ENCODE peak calls at places on chromosome 7, in nine cellular contexts. K, E, X, J, B, Q, D, S and H are unnamed samples.

GRCh38 chr7:140165422-140165821 is 11.4 kb downstream of the KDM7A start:
- DNase-seq in K (no peak), E (no peak), X (no peak), J (peak; percentile 46), B (no peak), Q (peak; percentile 49), D (peak; percentile 87), S (no peak), H (no peak)

GRCh38 chr7:118183254-118183585 is 744 bp upstream of the LSM8 start:
- DNase-seq in K (no peak), E (peak; percentile 65), X (peak; percentile 12), J (no peak), B (no peak), Q (no peak), D (peak; percentile 17), S (no peak), H (no peak)

GRCh38 chr7:36545291-36545690 is 155.6 kb downstream of the ANLN start:
- DNase-seq in K (no peak), E (no peak), X (no peak), J (no peak), B (no peak), Q (no peak), D (no peak), S (no peak), H (no peak)

GRCh38 chr7:142468871-142469652 is 211.2 kb upstream of the PRSS58 start:
- DNase-seq in K (no peak), E (no peak), X (no peak), J (no peak), B (no peak), Q (no peak), D (no peak), S (no peak), H (no peak)

GRCh38 chr7:716212-716611 is 10.3 kb upstream of the DNAAF5 start:
- DNase-seq in K (no peak), E (peak; percentile 31), X (no peak), J (no peak), B (no peak), Q (no peak), D (no peak), S (no peak), H (no peak)

GRCh38 chr7:1825877-1826741 is 156.0 kb downstream of the ELFN1 start:
- DNase-seq in K (no peak), E (peak; percentile 50), X (no peak), J (no peak), B (peak; percentile 13), Q (no peak), D (no peak), S (no peak), H (no peak)

GRCh38 chr7:91025906-91026390 is 238.3 kb upstream of the FZD1 start:
- DNase-seq in K (no peak), E (no peak), X (no peak), J (no peak), B (no peak), Q (no peak), D (no peak), S (no peak), H (no peak)

GRCh38 chr7:158728911-158729645 is 24.5 kb upstream of the NCAPG2 start:
- DNase-seq in K (no peak), E (no peak), X (no peak), J (no peak), B (no peak), Q (no peak), D (no peak), S (no peak), H (no peak)

GRCh38 chr7:130145424-130146106 is 59.6 kb downstream of the TMEM209 start:
- DNase-seq in K (no peak), E (peak; percentile 50), X (no peak), J (no peak), B (no peak), Q (no peak), D (no peak), S (no peak), H (no peak)

GRCh38 chr7:101686030-101686429 is 56.9 kb upstream of the MYL10 start:
- DNase-seq in K (no peak), E (no peak), X (no peak), J (no peak), B (no peak), Q (no peak), D (no peak), S (no peak), H (no peak)

GRCh38 chr7:64300641-64301405 is 12.9 kb upstream of the ZNF736 start:
- DNase-seq in K (no peak), E (no peak), X (no peak), J (no peak), B (no peak), Q (no peak), D (no peak), S (no peak), H (no peak)

DNA sequence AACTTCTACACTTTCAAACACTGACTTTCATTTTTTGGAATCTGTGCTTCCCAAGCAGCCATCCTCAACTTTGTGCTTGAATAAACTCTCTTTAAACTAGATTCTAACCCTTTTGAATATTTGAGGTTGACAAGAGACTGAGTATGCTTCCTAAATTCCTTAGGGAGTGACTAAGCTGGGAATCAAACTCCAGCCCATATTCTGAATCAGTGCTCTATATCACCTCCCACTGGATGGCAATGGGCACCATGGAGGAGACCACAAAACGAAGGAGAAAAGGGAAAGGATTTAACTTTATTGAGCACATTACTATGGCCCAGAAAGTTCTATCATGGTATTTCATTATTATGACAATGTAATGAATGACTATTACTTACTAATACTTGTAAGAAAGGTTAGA is 17.2 kb upstream of the SLC26A4 start:
- DNase-seq in K (no peak), E (no peak), X (no peak), J (no peak), B (no peak), Q (no peak), D (peak; percentile 85), S (no peak), H (peak; percentile 26)
- TF ChIP-seq CTCF in K (no peak), E (no peak), X (no peak), J (peak; percentile 55), B (no peak), Q (peak; percentile 36), D (peak; percentile 31), S (no peak), H (peak; percentile 29)

GRCh38 chr7:78607099-78607498 is 808.5 kb downstream of the PHTF2 start:
- DNase-seq in K (no peak), E (no peak), X (no peak), J (no peak), B (no peak), Q (no peak), D (peak; percentile 21), S (peak; percentile 50), H (no peak)
- TF ChIP-seq CTCF in K (peak; percentile 4), E (no peak), X (no peak), J (peak; percentile 35), B (no peak), Q (no peak), D (peak; percentile 22), S (peak; percentile 56), H (peak; percentile 47)

GRCh38 chr7:22822486-22823141 is at the start of gene TOMM7:
- DNase-seq in K (peak; percentile 98), E (peak; percentile 96), X (peak; percentile 86), J (peak; percentile 94), B (peak; percentile 90), Q (peak; percentile 95), D (peak; percentile 99), S (peak; percentile 92), H (peak; percentile 94)
- TF ChIP-seq CTCF in K (no peak), E (peak; percentile 66), X (no peak), J (no peak), B (peak; percentile 60), Q (peak; percentile 13), D (no peak), S (no peak), H (peak; percentile 32)

GRCh38 chr7:134706468-134706867 is 59.8 kb downstream of the BPGM start:
- DNase-seq in K (no peak), E (no peak), X (no peak), J (no peak), B (no peak), Q (no peak), D (no peak), S (no peak), H (no peak)
- TF ChIP-seq CTCF in K (no peak), E (no peak), X (no peak), J (no peak), B (no peak), Q (no peak), D (no peak), S (no peak), H (no peak)